ENCODE peak calls at places on chromosomes 4 and X, in ten cellular contexts. One of them, this sample, is unnamed.

GRCh38 chrX:44036336-44036735 is 63.1 kb upstream of the NDP start:
- DNase-seq in retinal pigment epithelial cell: no peak
- DNase-seq in fibroblast of the aortic adventitia: peak
- DNase-seq in bronchial epithelial cell: no peak
- DNase-seq in fibroblast of mammary gland: peak
- DNase-seq in cardiac muscle cell: no peak
- DNase-seq in dorsolateral prefrontal cortex: no peak
- DNase-seq in heart right ventricle: no peak
- DNase-seq in AG09309: no peak
- DNase-seq in BE2C: no peak
- DNase-seq in this sample: peak

GRCh38 chr4:119172223-119172622 is 36.6 kb downstream of the MYOZ2 start:
- DNase-seq in heart right ventricle: no peak
- DNase-seq in fibroblast of mammary gland: peak
- DNase-seq in cardiac muscle cell: no peak
- DNase-seq in retinal pigment epithelial cell: no peak
- DNase-seq in BE2C: no peak
- DNase-seq in fibroblast of the aortic adventitia: no peak
- DNase-seq in AG09309: no peak
- DNase-seq in bronchial epithelial cell: peak
- DNase-seq in dorsolateral prefrontal cortex: no peak
- DNase-seq in this sample: no peak

GRCh38 chr4:26178874-26179273 is 141.9 kb upstream of the RBPJ start:
- DNase-seq in retinal pigment epithelial cell: no peak
- DNase-seq in bronchial epithelial cell: no peak
- DNase-seq in dorsolateral prefrontal cortex: no peak
- DNase-seq in BE2C: no peak
- DNase-seq in AG09309: no peak
- DNase-seq in cardiac muscle cell: no peak
- DNase-seq in fibroblast of the aortic adventitia: peak
- DNase-seq in fibroblast of mammary gland: peak
- DNase-seq in heart right ventricle: peak
- DNase-seq in this sample: no peak

GRCh38 chr4:67871867-67872266 is 11.9 kb downstream of the TMPRSS11D start:
- DNase-seq in fibroblast of mammary gland: peak
- DNase-seq in AG09309: peak
- DNase-seq in BE2C: no peak
- DNase-seq in retinal pigment epithelial cell: no peak
- DNase-seq in heart right ventricle: no peak
- DNase-seq in fibroblast of the aortic adventitia: peak
- DNase-seq in dorsolateral prefrontal cortex: no peak
- DNase-seq in cardiac muscle cell: peak
- DNase-seq in bronchial epithelial cell: peak
- DNase-seq in this sample: peak

GRCh38 chrX:118189628-118190027 is 73.0 kb upstream of the KLHL13 start:
- DNase-seq in fibroblast of the aortic adventitia: no peak
- DNase-seq in retinal pigment epithelial cell: no peak
- DNase-seq in AG09309: no peak
- DNase-seq in heart right ventricle: no peak
- DNase-seq in cardiac muscle cell: peak
- DNase-seq in bronchial epithelial cell: no peak
- DNase-seq in dorsolateral prefrontal cortex: no peak
- DNase-seq in fibroblast of mammary gland: no peak
- DNase-seq in BE2C: peak
- DNase-seq in this sample: no peak

GRCh38 chr4:38872620-38873019 is 5.0 kb downstream of the FAM114A1 start:
- DNase-seq in retinal pigment epithelial cell: no peak
- DNase-seq in heart right ventricle: no peak
- DNase-seq in fibroblast of mammary gland: peak
- DNase-seq in fibroblast of the aortic adventitia: peak
- DNase-seq in cardiac muscle cell: no peak
- DNase-seq in bronchial epithelial cell: peak
- DNase-seq in BE2C: no peak
- DNase-seq in AG09309: no peak
- DNase-seq in dorsolateral prefrontal cortex: no peak
- DNase-seq in this sample: no peak

GRCh38 chr4:133152801-133153526 is 3.9 kb downstream of the PCDH10 start:
- DNase-seq in AG09309: no peak
- DNase-seq in retinal pigment epithelial cell: no peak
- DNase-seq in cardiac muscle cell: peak
- DNase-seq in dorsolateral prefrontal cortex: no peak
- DNase-seq in bronchial epithelial cell: no peak
- DNase-seq in BE2C: peak
- DNase-seq in fibroblast of the aortic adventitia: no peak
- DNase-seq in heart right ventricle: no peak
- DNase-seq in fibroblast of mammary gland: no peak
- DNase-seq in this sample: no peak

GRCh38 chr4:76179398-76180318 is 31.5 kb upstream of the NUP54 start:
- DNase-seq in heart right ventricle: peak
- DNase-seq in fibroblast of mammary gland: peak
- DNase-seq in BE2C: peak
- DNase-seq in bronchial epithelial cell: peak
- DNase-seq in fibroblast of the aortic adventitia: peak
- DNase-seq in retinal pigment epithelial cell: peak
- DNase-seq in AG09309: peak
- DNase-seq in cardiac muscle cell: peak
- DNase-seq in dorsolateral prefrontal cortex: peak
- DNase-seq in this sample: peak

GRCh38 chr4:147732516-147733193 is 767 bp downstream of the ARHGAP10 start:
- DNase-seq in fibroblast of the aortic adventitia: peak
- DNase-seq in retinal pigment epithelial cell: no peak
- DNase-seq in fibroblast of mammary gland: peak
- DNase-seq in BE2C: peak
- DNase-seq in dorsolateral prefrontal cortex: no peak
- DNase-seq in heart right ventricle: peak
- DNase-seq in AG09309: no peak
- DNase-seq in bronchial epithelial cell: peak
- DNase-seq in cardiac muscle cell: peak
- DNase-seq in this sample: no peak

GRCh38 chr4:8185280-8185679 is 13.8 kb upstream of the SH3TC1 start:
- DNase-seq in fibroblast of mammary gland: peak
- DNase-seq in dorsolateral prefrontal cortex: no peak
- DNase-seq in AG09309: peak
- DNase-seq in fibroblast of the aortic adventitia: peak
- DNase-seq in retinal pigment epithelial cell: no peak
- DNase-seq in cardiac muscle cell: no peak
- DNase-seq in heart right ventricle: no peak
- DNase-seq in bronchial epithelial cell: peak
- DNase-seq in BE2C: no peak
- DNase-seq in this sample: peak

GRCh38 chrX:26470946-26471345 is 255.0 kb downstream of the MAGEB5 start:
- DNase-seq in dorsolateral prefrontal cortex: no peak
- DNase-seq in BE2C: no peak
- DNase-seq in bronchial epithelial cell: no peak
- DNase-seq in heart right ventricle: no peak
- DNase-seq in fibroblast of the aortic adventitia: no peak
- DNase-seq in AG09309: no peak
- DNase-seq in cardiac muscle cell: no peak
- DNase-seq in retinal pigment epithelial cell: no peak
- DNase-seq in fibroblast of mammary gland: no peak
- DNase-seq in this sample: no peak

GRCh38 chr4:109432676-109433075 is 939 bp upstream of the SEC24B start:
- DNase-seq in cardiac muscle cell: no peak
- DNase-seq in AG09309: peak
- DNase-seq in bronchial epithelial cell: peak
- DNase-seq in fibroblast of mammary gland: peak
- DNase-seq in BE2C: no peak
- DNase-seq in dorsolateral prefrontal cortex: no peak
- DNase-seq in heart right ventricle: no peak
- DNase-seq in retinal pigment epithelial cell: no peak
- DNase-seq in fibroblast of the aortic adventitia: peak
- DNase-seq in this sample: peak

GRCh38 chrX:74291577-74291963 is 12.4 kb upstream of the ZCCHC13 start:
- DNase-seq in BE2C: no peak
- DNase-seq in bronchial epithelial cell: no peak
- DNase-seq in fibroblast of mammary gland: no peak
- DNase-seq in dorsolateral prefrontal cortex: no peak
- DNase-seq in AG09309: no peak
- DNase-seq in cardiac muscle cell: no peak
- DNase-seq in heart right ventricle: no peak
- DNase-seq in fibroblast of the aortic adventitia: no peak
- DNase-seq in retinal pigment epithelial cell: no peak
- DNase-seq in this sample: no peak

GRCh38 chrX:116607766-116608165 is 145.0 kb upstream of the CT83 start:
- DNase-seq in fibroblast of the aortic adventitia: no peak
- DNase-seq in fibroblast of mammary gland: no peak
- DNase-seq in AG09309: no peak
- DNase-seq in heart right ventricle: no peak
- DNase-seq in dorsolateral prefrontal cortex: no peak
- DNase-seq in cardiac muscle cell: no peak
- DNase-seq in BE2C: no peak
- DNase-seq in bronchial epithelial cell: peak
- DNase-seq in retinal pigment epithelial cell: no peak
- DNase-seq in this sample: no peak

GRCh38 chr4:80322716-80323115 is 12.8 kb upstream of the CFAP299 start:
- DNase-seq in heart right ventricle: no peak
- DNase-seq in cardiac muscle cell: no peak
- DNase-seq in fibroblast of mammary gland: peak
- DNase-seq in BE2C: no peak
- DNase-seq in dorsolateral prefrontal cortex: no peak
- DNase-seq in fibroblast of the aortic adventitia: peak
- DNase-seq in bronchial epithelial cell: peak
- DNase-seq in AG09309: no peak
- DNase-seq in retinal pigment epithelial cell: no peak
- DNase-seq in this sample: no peak

GRCh38 chr4:184355111-184355604 is 119.2 kb downstream of the IRF2 start:
- DNase-seq in retinal pigment epithelial cell: peak
- DNase-seq in fibroblast of the aortic adventitia: peak
- DNase-seq in heart right ventricle: no peak
- DNase-seq in fibroblast of mammary gland: peak
- DNase-seq in dorsolateral prefrontal cortex: no peak
- DNase-seq in AG09309: no peak
- DNase-seq in cardiac muscle cell: no peak
- DNase-seq in bronchial epithelial cell: peak
- DNase-seq in BE2C: peak
- DNase-seq in this sample: peak

GRCh38 chr4:2558301-2558700 is 21.9 kb downstream of the FAM193A start:
- DNase-seq in BE2C: no peak
- DNase-seq in bronchial epithelial cell: no peak
- DNase-seq in cardiac muscle cell: no peak
- DNase-seq in AG09309: no peak
- DNase-seq in heart right ventricle: no peak
- DNase-seq in retinal pigment epithelial cell: no peak
- DNase-seq in dorsolateral prefrontal cortex: no peak
- DNase-seq in fibroblast of the aortic adventitia: no peak
- DNase-seq in fibroblast of mammary gland: no peak
- DNase-seq in this sample: no peak

GRCh38 chr4:48018112-48018511 is 1.5 kb downstream of the NIPAL1 start:
- DNase-seq in dorsolateral prefrontal cortex: no peak
- DNase-seq in cardiac muscle cell: no peak
- DNase-seq in fibroblast of the aortic adventitia: no peak
- DNase-seq in BE2C: no peak
- DNase-seq in heart right ventricle: no peak
- DNase-seq in bronchial epithelial cell: peak
- DNase-seq in fibroblast of mammary gland: no peak
- DNase-seq in retinal pigment epithelial cell: no peak
- DNase-seq in AG09309: no peak
- DNase-seq in this sample: no peak

DNA sequence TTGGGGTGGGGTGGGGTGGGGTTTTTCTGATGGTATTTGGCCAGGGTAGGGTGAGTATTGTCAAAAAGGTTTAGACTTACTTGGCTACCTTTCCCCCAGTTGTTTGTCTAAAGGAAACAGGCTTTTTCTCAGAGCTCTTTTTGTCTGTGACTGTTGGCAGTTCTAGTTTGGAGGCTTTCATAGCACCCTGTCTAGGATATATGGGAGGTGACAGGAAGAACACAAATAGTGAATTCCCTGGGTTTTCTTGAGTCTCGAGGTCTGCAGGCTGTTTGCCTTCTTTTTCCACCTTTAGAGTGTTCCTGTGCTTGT is 13.5 kb downstream of the RPS6KA3 start:
- DNase-seq in AG09309: no peak
- DNase-seq in cardiac muscle cell: no peak
- DNase-seq in fibroblast of mammary gland: no peak
- DNase-seq in retinal pigment epithelial cell: no peak
- DNase-seq in BE2C: no peak
- DNase-seq in dorsolateral prefrontal cortex: no peak
- DNase-seq in heart right ventricle: no peak
- DNase-seq in fibroblast of the aortic adventitia: no peak
- DNase-seq in bronchial epithelial cell: no peak
- DNase-seq in this sample: no peak
- TF ChIP-seq CTCF in AG09309: no peak
- TF ChIP-seq CTCF in cardiac muscle cell: no peak
- TF ChIP-seq CTCF in fibroblast of mammary gland: no peak
- TF ChIP-seq CTCF in retinal pigment epithelial cell: no peak
- TF ChIP-seq CTCF in BE2C: no peak
- TF ChIP-seq CTCF in dorsolateral prefrontal cortex: no peak
- TF ChIP-seq CTCF in heart right ventricle: no peak
- TF ChIP-seq CTCF in fibroblast of the aortic adventitia: no peak
- TF ChIP-seq CTCF in bronchial epithelial cell: no peak
- TF ChIP-seq CTCF in this sample: no peak

GRCh38 chrX:41863343-41864203 is 59.8 kb downstream of the CASK start:
- DNase-seq in retinal pigment epithelial cell: no peak
- DNase-seq in fibroblast of the aortic adventitia: no peak
- DNase-seq in fibroblast of mammary gland: no peak
- DNase-seq in bronchial epithelial cell: no peak
- DNase-seq in BE2C: no peak
- DNase-seq in cardiac muscle cell: no peak
- DNase-seq in dorsolateral prefrontal cortex: no peak
- DNase-seq in heart right ventricle: no peak
- DNase-seq in AG09309: no peak
- DNase-seq in this sample: no peak
- TF ChIP-seq CTCF in retinal pigment epithelial cell: peak
- TF ChIP-seq CTCF in fibroblast of the aortic adventitia: no peak
- TF ChIP-seq CTCF in fibroblast of mammary gland: peak
- TF ChIP-seq CTCF in bronchial epithelial cell: no peak
- TF ChIP-seq CTCF in BE2C: peak
- TF ChIP-seq CTCF in cardiac muscle cell: no peak
- TF ChIP-seq CTCF in dorsolateral prefrontal cortex: no peak
- TF ChIP-seq CTCF in heart right ventricle: no peak
- TF ChIP-seq CTCF in AG09309: peak
- TF ChIP-seq CTCF in this sample: no peak

DNA sequence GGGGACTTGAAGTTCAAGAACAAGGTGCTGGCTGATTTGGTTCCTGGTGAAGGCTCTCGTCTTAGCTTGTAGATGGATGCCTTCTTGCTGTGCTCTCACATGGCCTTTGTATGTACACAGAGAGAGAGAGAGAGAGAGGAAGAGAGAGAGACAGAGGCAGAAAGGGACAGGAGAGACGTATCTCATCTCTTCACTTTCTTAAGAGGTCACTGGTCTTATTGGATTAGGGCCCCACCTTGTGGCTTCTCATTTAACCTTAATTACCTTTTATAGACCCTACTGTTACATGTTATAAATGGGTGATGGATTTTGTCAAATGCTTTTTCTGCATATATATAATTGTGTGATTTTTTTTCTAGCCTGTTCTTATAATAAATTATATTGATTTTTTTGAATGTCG is 1444.2 kb downstream of the ADGRL3 start:
- DNase-seq in AG09309: no peak
- DNase-seq in fibroblast of the aortic adventitia: peak
- DNase-seq in dorsolateral prefrontal cortex: no peak
- DNase-seq in heart right ventricle: no peak
- DNase-seq in cardiac muscle cell: peak
- DNase-seq in retinal pigment epithelial cell: no peak
- DNase-seq in BE2C: peak
- DNase-seq in fibroblast of mammary gland: peak
- DNase-seq in bronchial epithelial cell: peak
- DNase-seq in this sample: peak
- TF ChIP-seq CTCF in AG09309: no peak
- TF ChIP-seq CTCF in fibroblast of the aortic adventitia: no peak
- TF ChIP-seq CTCF in dorsolateral prefrontal cortex: peak
- TF ChIP-seq CTCF in heart right ventricle: peak
- TF ChIP-seq CTCF in cardiac muscle cell: peak
- TF ChIP-seq CTCF in retinal pigment epithelial cell: peak
- TF ChIP-seq CTCF in BE2C: peak
- TF ChIP-seq CTCF in fibroblast of mammary gland: no peak
- TF ChIP-seq CTCF in bronchial epithelial cell: peak
- TF ChIP-seq CTCF in this sample: peak

GRCh38 chrX:131747173-131747572 is 203.3 kb downstream of the OR13H1 start:
- DNase-seq in bronchial epithelial cell: no peak
- DNase-seq in heart right ventricle: no peak
- DNase-seq in fibroblast of the aortic adventitia: peak
- DNase-seq in BE2C: no peak
- DNase-seq in cardiac muscle cell: no peak
- DNase-seq in fibroblast of mammary gland: peak
- DNase-seq in AG09309: peak
- DNase-seq in retinal pigment epithelial cell: peak
- DNase-seq in dorsolateral prefrontal cortex: peak
- DNase-seq in this sample: peak
- TF ChIP-seq CTCF in bronchial epithelial cell: no peak
- TF ChIP-seq CTCF in heart right ventricle: no peak
- TF ChIP-seq CTCF in fibroblast of the aortic adventitia: peak
- TF ChIP-seq CTCF in BE2C: no peak
- TF ChIP-seq CTCF in cardiac muscle cell: no peak
- TF ChIP-seq CTCF in fibroblast of mammary gland: peak
- TF ChIP-seq CTCF in AG09309: peak
- TF ChIP-seq CTCF in retinal pigment epithelial cell: peak
- TF ChIP-seq CTCF in dorsolateral prefrontal cortex: peak
- TF ChIP-seq CTCF in this sample: peak